ENCODE peak calls at places on chromosomes 16 and 17, in five cellular contexts. One of them, this sample, is unnamed.
A peak's percentile ranks its signal among the peaks of the same experiment; 100 is the strongest.

GRCh38 chr16:3266873-3267537 is 10.6 kb upstream of the MEFV start:
- DNase-seq in RWPE1: no peak
- DNase-seq in MCF 10A: peak; percentile 49
- DNase-seq in ovary: no peak
- DNase-seq in WERI-Rb-1: peak; percentile 47
- DNase-seq in this sample: peak; percentile 69

GRCh38 chr17:78659546-78659945 is 82.3 kb upstream of the DNAH17 start:
- DNase-seq in RWPE1: no peak
- DNase-seq in MCF 10A: no peak
- DNase-seq in ovary: no peak
- DNase-seq in WERI-Rb-1: no peak
- DNase-seq in this sample: no peak

GRCh38 chr17:64507418-64507766 is 615 bp downstream of the CEP95 start:
- DNase-seq in RWPE1: peak; percentile 58
- DNase-seq in MCF 10A: peak; percentile 72
- DNase-seq in ovary: no peak
- DNase-seq in WERI-Rb-1: peak; percentile 34
- DNase-seq in this sample: no peak

GRCh38 chr16:8950580-8951077 is 13.1 kb downstream of the USP7 start:
- DNase-seq in RWPE1: no peak
- DNase-seq in MCF 10A: no peak
- DNase-seq in ovary: no peak
- DNase-seq in WERI-Rb-1: no peak
- DNase-seq in this sample: no peak

GRCh38 chr16:30527635-30528178 is 1.3 kb upstream of the ZNF768 start:
- DNase-seq in RWPE1: peak; percentile 63
- DNase-seq in MCF 10A: no peak
- DNase-seq in ovary: no peak
- DNase-seq in WERI-Rb-1: no peak
- DNase-seq in this sample: no peak

GRCh38 chr17:12118617-12119016 is 97.9 kb downstream of the MAP2K4 start:
- DNase-seq in RWPE1: no peak
- DNase-seq in MCF 10A: peak; percentile 32
- DNase-seq in ovary: no peak
- DNase-seq in WERI-Rb-1: no peak
- DNase-seq in this sample: no peak

GRCh38 chr16:57798953-57799618 is 3.2 kb downstream of the KIFC3 start:
- DNase-seq in RWPE1: no peak
- DNase-seq in MCF 10A: no peak
- DNase-seq in ovary: no peak
- DNase-seq in WERI-Rb-1: peak; percentile 62
- DNase-seq in this sample: no peak

GRCh38 chr16:58024673-58025350 is 742 bp upstream of the MMP15 start:
- DNase-seq in RWPE1: no peak
- DNase-seq in MCF 10A: no peak
- DNase-seq in ovary: no peak
- DNase-seq in WERI-Rb-1: peak; percentile 38
- DNase-seq in this sample: no peak

GRCh38 chr16:87789437-87790277 is 23.9 kb upstream of the KLHDC4 start:
- DNase-seq in RWPE1: peak; percentile 94
- DNase-seq in MCF 10A: peak; percentile 99
- DNase-seq in ovary: no peak
- DNase-seq in WERI-Rb-1: no peak
- DNase-seq in this sample: no peak

GRCh38 chr17:48579738-48580543 is 1.8 kb upstream of the HOXB4 start:
- DNase-seq in RWPE1: no peak
- DNase-seq in MCF 10A: no peak
- DNase-seq in ovary: no peak
- DNase-seq in WERI-Rb-1: no peak
- DNase-seq in this sample: no peak

GRCh38 chr16:86558355-86559193 is 3.5 kb upstream of the MTHFSD start:
- DNase-seq in RWPE1: no peak
- DNase-seq in MCF 10A: no peak
- DNase-seq in ovary: no peak
- DNase-seq in WERI-Rb-1: no peak
- DNase-seq in this sample: no peak

GRCh38 chr16:85028638-85029412 is 1.2 kb downstream of the KIAA0513 start:
- DNase-seq in RWPE1: peak; percentile 80
- DNase-seq in MCF 10A: peak; percentile 86
- DNase-seq in ovary: peak; percentile 56
- DNase-seq in WERI-Rb-1: no peak
- DNase-seq in this sample: no peak

GRCh38 chr17:8872705-8873426 is 5.4 kb upstream of the PIK3R6 start:
- DNase-seq in RWPE1: no peak
- DNase-seq in MCF 10A: no peak
- DNase-seq in ovary: no peak
- DNase-seq in WERI-Rb-1: no peak
- DNase-seq in this sample: no peak

GRCh38 chr17:71118039-71118438 is 948.7 kb downstream of the KCNJ2 start:
- DNase-seq in RWPE1: peak; percentile 70
- DNase-seq in MCF 10A: peak; percentile 57
- DNase-seq in ovary: no peak
- DNase-seq in WERI-Rb-1: no peak
- DNase-seq in this sample: no peak

GRCh38 chr17:73632513-73632912 is 11.7 kb downstream of the SDK2 start:
- DNase-seq in RWPE1: no peak
- DNase-seq in MCF 10A: no peak
- DNase-seq in ovary: no peak
- DNase-seq in WERI-Rb-1: no peak
- DNase-seq in this sample: no peak

GRCh38 chr17:4316648-4317047 is 49.8 kb downstream of the UBE2G1 start:
- DNase-seq in RWPE1: no peak
- DNase-seq in MCF 10A: no peak
- DNase-seq in ovary: no peak
- DNase-seq in WERI-Rb-1: no peak
- DNase-seq in this sample: no peak

GRCh38 chr16:9859706-9860105 is 322.5 kb downstream of the GRIN2A start:
- DNase-seq in RWPE1: no peak
- DNase-seq in MCF 10A: no peak
- DNase-seq in ovary: no peak
- DNase-seq in WERI-Rb-1: no peak
- DNase-seq in this sample: no peak

GRCh38 chr16:73813523-73813922 is 483.1 kb upstream of the PSMD7 start:
- DNase-seq in RWPE1: no peak
- DNase-seq in MCF 10A: no peak
- DNase-seq in ovary: no peak
- DNase-seq in WERI-Rb-1: no peak
- DNase-seq in this sample: no peak

GRCh38 chr16:12057276-12057675 is 80.7 kb downstream of the SNX29 start:
- DNase-seq in RWPE1: no peak
- DNase-seq in MCF 10A: no peak
- DNase-seq in ovary: no peak
- DNase-seq in WERI-Rb-1: no peak
- DNase-seq in this sample: peak; percentile 79

GRCh38 chr16:15966420-15967222 is 17.2 kb downstream of the ABCC1 start:
- DNase-seq in RWPE1: peak; percentile 96
- DNase-seq in MCF 10A: peak; percentile 91
- DNase-seq in ovary: no peak
- DNase-seq in WERI-Rb-1: no peak
- DNase-seq in this sample: no peak

GRCh38 chr17:71550675-71551074 is 570.1 kb upstream of the SOX9 start:
- DNase-seq in RWPE1: no peak
- DNase-seq in MCF 10A: no peak
- DNase-seq in ovary: no peak
- DNase-seq in WERI-Rb-1: no peak
- DNase-seq in this sample: no peak

GRCh38 chr17:42760652-42761581 is at the start of gene RAMP2:
- DNase-seq in RWPE1: no peak
- DNase-seq in MCF 10A: no peak
- DNase-seq in ovary: peak; percentile 41
- DNase-seq in WERI-Rb-1: peak; percentile 69
- DNase-seq in this sample: no peak

GRCh38 chr17:4327638-4328037 is 38.8 kb downstream of the UBE2G1 start:
- DNase-seq in RWPE1: peak; percentile 83
- DNase-seq in MCF 10A: peak; percentile 76
- DNase-seq in ovary: no peak
- DNase-seq in WERI-Rb-1: no peak
- DNase-seq in this sample: no peak

GRCh38 chr17:61337247-61337812 is 62.3 kb upstream of the TBX2 start:
- DNase-seq in RWPE1: no peak
- DNase-seq in MCF 10A: no peak
- DNase-seq in ovary: no peak
- DNase-seq in WERI-Rb-1: no peak
- DNase-seq in this sample: no peak

GRCh38 chr16:9954181-9954580 is 228.0 kb downstream of the GRIN2A start:
- DNase-seq in RWPE1: no peak
- DNase-seq in MCF 10A: no peak
- DNase-seq in ovary: no peak
- DNase-seq in WERI-Rb-1: no peak
- DNase-seq in this sample: no peak

GRCh38 chr16:50641818-50642187 is 39.3 kb downstream of the SNX20 start:
- DNase-seq in RWPE1: no peak
- DNase-seq in MCF 10A: no peak
- DNase-seq in ovary: no peak
- DNase-seq in WERI-Rb-1: no peak
- DNase-seq in this sample: no peak

GRCh38 chr17:17716837-17717523 is 35.7 kb downstream of the RAI1 start:
- DNase-seq in RWPE1: no peak
- DNase-seq in MCF 10A: no peak
- DNase-seq in ovary: no peak
- DNase-seq in WERI-Rb-1: no peak
- DNase-seq in this sample: no peak

GRCh38 chr17:73166731-73167581 is 2.1 kb downstream of the SSTR2 start:
- DNase-seq in RWPE1: no peak
- DNase-seq in MCF 10A: peak; percentile 12
- DNase-seq in ovary: no peak
- DNase-seq in WERI-Rb-1: peak; percentile 73
- DNase-seq in this sample: no peak

GRCh38 chr17:31197991-31198390 is 99.0 kb downstream of the OMG start:
- DNase-seq in RWPE1: no peak
- DNase-seq in MCF 10A: no peak
- DNase-seq in ovary: no peak
- DNase-seq in WERI-Rb-1: no peak
- DNase-seq in this sample: no peak

GRCh38 chr16:65779196-65779595 is 587.3 kb upstream of the CDH5 start:
- DNase-seq in RWPE1: no peak
- DNase-seq in MCF 10A: no peak
- DNase-seq in ovary: no peak
- DNase-seq in WERI-Rb-1: no peak
- DNase-seq in this sample: no peak

GRCh38 chr17:2347805-2348685 is 10.7 kb downstream of the SGSM2 start:
- DNase-seq in RWPE1: peak; percentile 67
- DNase-seq in MCF 10A: peak; percentile 61
- DNase-seq in ovary: no peak
- DNase-seq in WERI-Rb-1: peak; percentile 94
- DNase-seq in this sample: peak; percentile 64

GRCh38 chr16:66927918-66928649 is 2.7 kb upstream of the RRAD start:
- DNase-seq in RWPE1: peak; percentile 61
- DNase-seq in MCF 10A: peak; percentile 70
- DNase-seq in ovary: no peak
- DNase-seq in WERI-Rb-1: no peak
- DNase-seq in this sample: no peak

GRCh38 chr16:66926171-66926570 is 836 bp upstream of the RRAD start:
- DNase-seq in RWPE1: no peak
- DNase-seq in MCF 10A: no peak
- DNase-seq in ovary: no peak
- DNase-seq in WERI-Rb-1: peak; percentile 50
- DNase-seq in this sample: no peak

GRCh38 chr16:66928702-66929388 is 3.5 kb upstream of the RRAD start:
- DNase-seq in RWPE1: no peak
- DNase-seq in MCF 10A: peak; percentile 52
- DNase-seq in ovary: no peak
- DNase-seq in WERI-Rb-1: peak; percentile 84
- DNase-seq in this sample: no peak

GRCh38 chr16:66925322-66925840 is at the start of gene RRAD:
- DNase-seq in RWPE1: no peak
- DNase-seq in MCF 10A: no peak
- DNase-seq in ovary: peak; percentile 80
- DNase-seq in WERI-Rb-1: peak; percentile 69
- DNase-seq in this sample: no peak

GRCh38 chr16:66927012-66927436 is 1.7 kb upstream of the RRAD start:
- DNase-seq in RWPE1: peak; percentile 61
- DNase-seq in MCF 10A: peak; percentile 79
- DNase-seq in ovary: no peak
- DNase-seq in WERI-Rb-1: no peak
- DNase-seq in this sample: peak; percentile 60
- TF ChIP-seq CTCF in RWPE1: no peak
- TF ChIP-seq CTCF in MCF 10A: no peak
- TF ChIP-seq CTCF in ovary: no peak
- TF ChIP-seq CTCF in WERI-Rb-1: no peak
- TF ChIP-seq CTCF in this sample: no peak

GRCh38 chr17:65987988-65988387 is 203.9 kb downstream of the CEP112 start:
- DNase-seq in RWPE1: peak; percentile 4
- DNase-seq in MCF 10A: peak; percentile 57
- DNase-seq in ovary: no peak
- DNase-seq in WERI-Rb-1: peak; percentile 43
- DNase-seq in this sample: peak; percentile 4
- TF ChIP-seq CTCF in RWPE1: peak; percentile 49
- TF ChIP-seq CTCF in MCF 10A: peak; percentile 70
- TF ChIP-seq CTCF in ovary: no peak
- TF ChIP-seq CTCF in WERI-Rb-1: peak; percentile 64
- TF ChIP-seq CTCF in this sample: peak; percentile 39

GRCh38 chr17:7328840-7329359 is at the start of gene NEURL4:
- DNase-seq in RWPE1: peak; percentile 34
- DNase-seq in MCF 10A: no peak
- DNase-seq in ovary: no peak
- DNase-seq in WERI-Rb-1: peak; percentile 40
- DNase-seq in this sample: no peak
- TF ChIP-seq CTCF in RWPE1: no peak
- TF ChIP-seq CTCF in MCF 10A: no peak
- TF ChIP-seq CTCF in ovary: no peak
- TF ChIP-seq CTCF in WERI-Rb-1: no peak
- TF ChIP-seq CTCF in this sample: no peak

GRCh38 chr16:1688807-1689560 is 10.9 kb downstream of the JPT2 start:
- DNase-seq in RWPE1: peak; percentile 92
- DNase-seq in MCF 10A: peak; percentile 86
- DNase-seq in ovary: no peak
- DNase-seq in WERI-Rb-1: no peak
- DNase-seq in this sample: no peak

GRCh38 chr16:1691956-1692355 is 13.9 kb downstream of the JPT2 start:
- DNase-seq in RWPE1: peak; percentile 86
- DNase-seq in MCF 10A: peak; percentile 91
- DNase-seq in ovary: no peak
- DNase-seq in WERI-Rb-1: no peak
- DNase-seq in this sample: no peak

GRCh38 chr16:1690810-1691209 is 12.7 kb downstream of the JPT2 start:
- DNase-seq in RWPE1: no peak
- DNase-seq in MCF 10A: no peak
- DNase-seq in ovary: no peak
- DNase-seq in WERI-Rb-1: no peak
- DNase-seq in this sample: no peak

GRCh38 chr16:1689853-1690252 is 11.8 kb downstream of the JPT2 start:
- DNase-seq in RWPE1: no peak
- DNase-seq in MCF 10A: no peak
- DNase-seq in ovary: no peak
- DNase-seq in WERI-Rb-1: no peak
- DNase-seq in this sample: no peak

DNA sequence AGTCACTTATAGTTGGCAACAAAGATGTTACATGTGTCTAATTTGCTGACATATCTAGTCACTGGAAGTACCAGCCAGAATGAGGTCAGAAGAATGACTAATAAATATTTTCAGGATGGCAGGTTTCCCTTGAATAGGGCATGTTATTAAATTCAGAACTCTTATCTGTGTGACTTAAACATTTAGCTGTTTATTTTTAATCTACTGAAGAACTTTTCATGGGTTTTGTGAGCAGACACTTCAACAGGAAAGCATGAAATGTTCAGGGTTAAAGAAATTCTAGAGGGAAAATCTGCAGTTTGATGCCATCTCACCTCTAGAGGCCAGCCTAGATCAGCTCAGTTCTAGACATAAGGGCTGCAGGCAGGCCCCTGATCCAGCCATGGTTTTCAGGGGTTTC is 13.2 kb downstream of the JPT2 start:
- DNase-seq in RWPE1: peak; percentile 29
- DNase-seq in MCF 10A: peak; percentile 48
- DNase-seq in ovary: no peak
- DNase-seq in WERI-Rb-1: no peak
- DNase-seq in this sample: no peak
- TF ChIP-seq CTCF in RWPE1: no peak
- TF ChIP-seq CTCF in MCF 10A: peak; percentile 33
- TF ChIP-seq CTCF in ovary: no peak
- TF ChIP-seq CTCF in WERI-Rb-1: no peak
- TF ChIP-seq CTCF in this sample: peak; percentile 34